ENCODE peak calls at places on chromosome 2, in nine cellular contexts. V is H1, Z is A549, P is K562, L is transverse colon, H is HepG2, T is stomach, N is ovary, W is upper lobe of left lung. U is an unnamed sample.

GRCh38 chr2:149200109-149200520 is 130.3 kb upstream of the LYPD6 start:
- DNase-seq in T (no peak), W (no peak), V (no peak), N (no peak), H (no peak), Z (no peak), L (no peak), P (no peak), U (no peak)

GRCh38 chr2:174618179-174618578 is 20.6 kb upstream of the WIPF1 start:
- DNase-seq in Z (no peak), V (no peak), T (no peak), N (no peak), P (no peak), H (no peak), L (no peak), W (no peak), U (no peak)

GRCh38 chr2:67379048-67379447 is 18.1 kb upstream of the ETAA1 start:
- DNase-seq in W (no peak), H (no peak), T (no peak), N (no peak), P (no peak), L (no peak), V (no peak), Z (no peak), U (no peak)

GRCh38 chr2:219536967-219537366 is 6.6 kb downstream of the CHPF start:
- DNase-seq in T (no peak), Z (no peak), V (no peak), L (no peak), W (no peak), H (no peak), N (no peak), P (no peak), U (no peak)

GRCh38 chr2:128754246-128754724 is 435.6 kb upstream of the HS6ST1 start:
- DNase-seq in Z (no peak), T (no peak), W (no peak), V (no peak), H (no peak), P (no peak), L (peak; percentile 26), N (peak; percentile 35), U (no peak)

GRCh38 chr2:78589871-78590270 is 435.6 kb upstream of the REG3G start:
- DNase-seq in V (no peak), Z (no peak), W (no peak), H (no peak), L (no peak), P (no peak), N (no peak), T (no peak), U (no peak)

GRCh38 chr2:85893428-85894258 is 4.9 kb upstream of the ST3GAL5 start:
- DNase-seq in P (no peak), Z (peak; percentile 58), W (no peak), V (no peak), H (no peak), N (no peak), L (no peak), T (no peak), U (no peak)

GRCh38 chr2:190996338-190996946 is 17.5 kb downstream of the STAT1 start:
- DNase-seq in H (peak; percentile 70), P (peak; percentile 31), V (peak; percentile 50), L (no peak), W (no peak), N (no peak), T (no peak), Z (peak; percentile 74), U (no peak)

GRCh38 chr2:42369551-42370229 is 8.7 kb upstream of the COX7A2L start:
- DNase-seq in N (no peak), H (no peak), W (no peak), L (no peak), Z (no peak), V (no peak), P (no peak), T (no peak), U (no peak)

GRCh38 chr2:128787616-128788015 is 468.9 kb upstream of the HS6ST1 start:
- DNase-seq in V (peak; percentile 43), Z (no peak), L (no peak), P (no peak), T (no peak), N (no peak), W (peak; percentile 34), H (no peak), U (no peak)

GRCh38 chr2:150832686-150833085 is 345.2 kb upstream of the RND3 start:
- DNase-seq in V (no peak), Z (no peak), L (no peak), P (no peak), N (no peak), H (no peak), W (no peak), T (no peak), U (no peak)
- TF ChIP-seq CTCF in V (no peak), Z (no peak), L (no peak), P (no peak), N (no peak), H (no peak), W (no peak), T (no peak), U (no peak)

GRCh38 chr2:232635820-232636219 is 2.4 kb downstream of the EFHD1 start:
- DNase-seq in V (no peak), Z (no peak), N (no peak), W (no peak), L (no peak), T (no peak), P (no peak), H (no peak), U (no peak)

GRCh38 chr2:232632904-232633412 is 446 bp upstream of the EFHD1 start:
- DNase-seq in P (peak; percentile 52), N (peak; percentile 92), V (no peak), W (peak; percentile 83), H (no peak), Z (peak; percentile 24), L (peak; percentile 35), T (no peak), U (peak; percentile 35)

GRCh38 chr2:232633413-232634318 is at the start of gene EFHD1:
- DNase-seq in H (no peak), V (peak; percentile 88), T (peak; percentile 75), P (peak; percentile 72), N (peak; percentile 86), Z (peak; percentile 53), W (peak; percentile 94), L (peak; percentile 75), U (peak; percentile 70)

GRCh38 chr2:232632229-232632903 is 1.0 kb upstream of the EFHD1 start:
- DNase-seq in Z (no peak), T (no peak), V (no peak), L (no peak), P (no peak), N (peak; percentile 51), W (no peak), H (no peak), U (peak; percentile 38)

DNA sequence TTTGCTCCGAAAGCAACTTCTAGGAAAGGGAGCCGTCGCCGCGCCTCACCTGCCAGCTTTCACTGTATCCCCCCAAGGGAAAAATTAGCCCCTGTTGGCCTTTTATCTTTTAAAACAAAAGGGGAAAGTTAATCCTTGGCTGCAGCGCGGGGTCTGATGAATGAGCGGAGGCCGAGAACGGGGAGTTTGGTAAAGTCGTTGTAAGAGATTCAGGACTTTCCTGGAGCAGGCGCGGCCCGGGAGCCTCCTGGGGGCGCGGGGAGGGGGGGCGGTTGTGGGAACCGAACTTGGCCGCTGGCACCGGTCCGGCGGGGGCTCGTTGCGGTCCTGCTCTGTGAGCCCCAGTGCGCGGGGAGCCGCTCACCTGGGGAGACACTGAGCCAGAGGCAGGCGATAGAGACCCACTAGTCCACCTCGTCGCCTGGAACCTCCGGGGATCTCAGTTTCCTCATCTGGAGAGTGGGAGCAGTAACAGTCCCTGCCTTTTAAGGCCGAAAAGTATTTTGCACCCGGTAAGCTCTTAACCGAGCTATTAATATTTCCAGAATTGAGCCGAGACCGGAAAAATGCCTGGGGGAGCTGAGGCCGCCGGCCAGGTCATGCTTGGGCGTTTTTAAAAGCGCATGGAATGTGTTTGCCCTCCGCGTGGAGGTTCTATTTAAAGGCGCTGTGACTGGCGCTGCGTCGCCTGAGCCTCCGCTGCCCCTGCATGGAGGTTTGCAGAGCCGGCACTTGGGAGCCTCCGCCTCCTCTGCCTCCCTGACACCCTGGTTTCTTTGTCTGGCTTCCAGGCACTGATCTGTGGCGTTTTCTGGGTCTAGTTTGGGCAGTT is 1.1 kb downstream of the EFHD1 start:
- DNase-seq in T (no peak), V (peak; percentile 67), N (peak; percentile 58), W (peak; percentile 85), Z (no peak), P (no peak), L (no peak), H (no peak), U (peak; percentile 7)
- TF ChIP-seq EP300 in T (no peak), V (no peak), N (no peak), W (no peak), Z (no peak), P (no peak), L (no peak), H (no peak), U (no peak)

DNA sequence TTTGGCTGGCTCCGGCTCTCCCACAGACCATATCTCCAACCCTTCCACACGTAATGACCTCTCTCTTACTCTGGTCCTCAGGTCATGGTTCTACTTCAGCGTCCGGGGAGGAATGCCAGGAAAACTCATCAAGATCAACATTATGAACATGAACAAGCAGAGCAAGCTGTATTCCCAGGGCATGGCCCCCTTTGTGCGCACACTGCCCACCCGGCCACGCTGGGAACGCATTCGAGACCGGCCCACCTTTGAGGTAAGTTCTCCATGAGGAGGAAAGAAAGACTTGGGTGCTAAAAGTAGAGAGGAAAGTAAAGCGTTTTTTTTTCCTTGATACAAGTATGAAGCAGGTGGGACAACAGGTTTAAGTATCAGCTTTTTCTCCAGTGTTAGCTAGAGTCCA is 1.9 kb downstream of the AGBL5 start:
- DNase-seq in V (no peak), Z (no peak), N (no peak), T (no peak), H (no peak), P (no peak), L (no peak), W (peak; percentile 61), U (no peak)
- TF ChIP-seq POLR2A in V (no peak), Z (no peak), N (no peak), T (no peak), H (no peak), P (no peak), L (no peak), W (no peak), U (no peak)

GRCh38 chr2:215527738-215528137 is 91.9 kb upstream of the FN1 start:
- DNase-seq in Z (no peak), W (no peak), L (no peak), N (no peak), P (no peak), V (no peak), H (no peak), T (no peak), U (no peak)
- TF ChIP-seq CTCF in Z (no peak), W (no peak), L (no peak), N (no peak), P (no peak), V (no peak), H (no peak), T (no peak), U (no peak)